ENCODE peak calls at places on chromosomes 4 and X, in eight cellular contexts. S, T, H, M, V, P, X and J are unnamed samples.
A peak's percentile ranks its signal among the peaks of the same experiment; 100 is the strongest.

GRCh38 chr4:176638992-176639391 is 153.7 kb downstream of the VEGFC start:
- DNase-seq in H (no peak), T (no peak), X (no peak), V (no peak), S (no peak), M (peak; percentile 65), P (no peak), J (no peak)

GRCh38 chrX:140507223-140507981 is 2.5 kb upstream of the SOX3 start:
- DNase-seq in P (no peak), X (no peak), H (no peak), M (no peak), T (no peak), V (no peak), S (no peak), J (no peak)

GRCh38 chr4:108536577-108536976 is 83.8 kb upstream of the RPL34 start:
- DNase-seq in S (no peak), V (no peak), T (no peak), M (no peak), H (no peak), P (no peak), X (no peak), J (no peak)

GRCh38 chr4:145524535-145524934 is 42.9 kb downstream of the SMAD1 start:
- DNase-seq in H (no peak), M (no peak), X (no peak), P (no peak), S (no peak), T (no peak), V (no peak), J (no peak)

GRCh38 chrX:109840585-109840984 is 107.5 kb upstream of the ACSL4 start:
- DNase-seq in H (peak; percentile 86), V (no peak), M (peak; percentile 97), P (no peak), X (peak; percentile 57), T (no peak), S (no peak), J (no peak)

GRCh38 chrX:71809886-71810285 is 46.7 kb downstream of the CXorf49B start:
- DNase-seq in S (no peak), T (no peak), P (no peak), X (no peak), H (no peak), M (peak; percentile 36), V (no peak), J (no peak)

GRCh38 chr4:169070071-169070894 is 60.2 kb upstream of the CBR4 start:
- DNase-seq in V (peak; percentile 39), H (peak; percentile 95), P (no peak), S (no peak), X (peak; percentile 51), T (no peak), M (peak; percentile 94), J (peak; percentile 45)

GRCh38 chr4:73172166-73172565 is 86.4 kb downstream of the ANKRD17 start:
- DNase-seq in P (no peak), X (no peak), H (no peak), S (no peak), M (no peak), V (no peak), T (no peak), J (no peak)

GRCh38 chr4:110175634-110176033 is 22.8 kb downstream of the ELOVL6 start:
- DNase-seq in S (no peak), H (no peak), V (no peak), T (no peak), M (peak; percentile 59), X (no peak), P (no peak), J (no peak)

GRCh38 chr4:137623013-137623412 is 90.7 kb upstream of the PCDH18 start:
- DNase-seq in X (no peak), P (no peak), S (no peak), M (no peak), V (no peak), T (no peak), H (no peak), J (no peak)

GRCh38 chrX:38458071-38458470 is 103.3 kb upstream of the TSPAN7 start:
- DNase-seq in X (no peak), H (no peak), M (peak; percentile 3), P (no peak), V (no peak), T (no peak), S (no peak), J (no peak)
- TF ChIP-seq CTCF in X (no peak), H (no peak), M (no peak), P (no peak), V (no peak), T (no peak), S (no peak), J (no peak)

DNA sequence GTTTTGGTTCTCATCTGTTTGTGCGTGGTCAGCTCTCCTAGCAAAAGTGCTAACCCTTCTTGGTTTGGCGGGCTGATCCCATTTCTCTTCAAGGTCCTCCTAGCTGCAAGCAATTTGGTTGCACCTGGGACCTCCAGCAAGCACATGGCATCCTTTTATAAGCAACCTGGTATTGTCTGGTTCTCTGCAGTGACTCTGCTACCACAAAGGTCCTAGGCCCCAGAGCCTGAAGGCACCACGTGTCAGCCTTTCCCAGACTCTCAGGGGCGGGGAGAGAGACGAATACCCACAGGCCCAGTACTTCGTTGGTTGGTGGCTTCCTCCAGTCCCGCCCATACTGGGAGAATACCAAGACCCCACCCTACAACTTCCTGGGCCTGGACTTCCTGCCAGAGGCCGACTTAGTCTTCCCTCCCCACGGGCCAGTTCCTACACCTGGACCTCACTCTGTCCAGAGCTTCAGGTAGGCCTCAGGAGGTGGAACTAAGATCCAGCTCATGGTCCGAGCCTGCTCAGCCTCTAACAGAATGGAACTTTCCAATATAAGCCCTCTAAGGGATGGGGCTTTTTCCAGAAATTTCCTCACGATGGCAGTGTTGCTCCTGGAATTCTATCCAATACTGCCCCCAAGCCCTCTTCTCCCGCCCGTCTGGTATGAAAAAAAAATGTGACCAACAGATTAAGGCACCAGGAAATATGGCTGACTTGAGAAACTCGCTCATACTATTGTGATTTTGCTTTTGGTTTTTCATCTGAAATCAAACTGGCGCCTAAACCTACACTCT is 192.5 kb upstream of the STK26 start:
- DNase-seq in T (peak; percentile 79), P (peak; percentile 90), X (peak; percentile 46), V (peak; percentile 23), H (peak; percentile 78), M (peak; percentile 68), S (no peak), J (peak; percentile 40)
- TF ChIP-seq CTCF in T (peak; percentile 78), P (peak; percentile 77), X (peak; percentile 35), V (no peak), H (peak; percentile 73), M (peak; percentile 35), S (peak; percentile 53), J (peak; percentile 60)

GRCh38 chr4:92012899-92013867 is 290.6 kb upstream of the GRID2 start:
- DNase-seq in P (no peak), M (no peak), H (no peak), S (peak; percentile 47), V (no peak), T (no peak), X (no peak), J (no peak)
- TF ChIP-seq CTCF in P (no peak), M (no peak), H (peak; percentile 5), S (peak; percentile 24), V (no peak), T (peak; percentile 44), X (no peak), J (no peak)

GRCh38 chr4:86901864-86902263 is 9.6 kb upstream of the C4orf36 start:
- DNase-seq in H (no peak), V (no peak), T (no peak), P (no peak), M (no peak), S (no peak), X (no peak), J (no peak)

GRCh38 chr4:86894465-86894864 is 2.2 kb upstream of the C4orf36 start:
- DNase-seq in V (no peak), M (peak; percentile 27), X (no peak), S (no peak), H (peak; percentile 9), P (no peak), T (no peak), J (no peak)

GRCh38 chr4:86895692-86896488 is 3.7 kb upstream of the C4orf36 start:
- DNase-seq in P (no peak), M (peak; percentile 78), T (peak; percentile 18), S (no peak), H (peak; percentile 61), V (no peak), X (no peak), J (no peak)

GRCh38 chr4:86896596-86896995 is 4.4 kb upstream of the C4orf36 start:
- DNase-seq in X (no peak), H (no peak), P (no peak), S (no peak), T (no peak), V (no peak), M (peak; percentile 52), J (no peak)

DNA sequence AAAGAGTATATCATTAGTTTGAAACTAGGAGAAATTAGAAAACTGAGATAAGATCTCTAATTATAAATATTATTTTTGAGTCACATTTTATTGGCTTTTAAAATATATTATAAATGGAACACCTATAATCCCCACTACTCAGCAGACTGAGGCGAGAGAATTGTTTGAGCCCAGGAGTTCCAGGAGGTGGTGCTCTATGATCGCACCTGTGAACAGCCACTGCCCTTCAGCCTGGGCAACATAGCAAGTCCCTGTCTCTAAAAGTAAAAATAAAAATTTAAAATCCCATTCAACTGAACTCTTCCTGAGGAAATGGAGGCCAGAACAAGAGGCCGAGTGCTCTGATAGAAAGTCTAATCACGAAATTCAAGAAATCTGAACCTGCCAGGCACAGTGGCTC is 6.3 kb upstream of the C4orf36 start:
- DNase-seq in X (no peak), V (peak; percentile 40), M (no peak), T (no peak), S (no peak), H (peak; percentile 9), P (no peak), J (no peak)
- TF ChIP-seq CTCF in X (no peak), V (no peak), M (peak; percentile 10), T (peak; percentile 44), S (peak; percentile 32), H (peak; percentile 50), P (peak; percentile 29), J (no peak)

DNA sequence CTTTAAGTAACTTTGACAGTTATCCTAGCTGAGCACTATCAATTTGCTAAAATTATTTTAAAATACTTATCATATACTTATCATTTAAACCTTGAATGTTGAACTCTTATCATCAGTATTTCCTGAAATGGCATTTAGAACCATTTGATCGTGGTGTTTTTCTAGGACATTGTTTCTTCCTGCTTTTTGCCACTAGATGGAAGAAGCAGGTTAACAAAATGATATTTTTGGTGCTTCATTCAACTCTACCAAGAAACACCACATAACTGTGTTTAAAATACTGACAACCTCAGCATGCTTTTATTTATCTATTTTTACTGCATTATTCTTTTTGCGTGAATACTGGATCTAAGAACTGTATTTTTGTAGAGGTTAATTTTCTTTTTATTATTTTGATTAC is 44.6 kb downstream of the C4orf33 start:
- DNase-seq in M (peak; percentile 5), V (no peak), T (no peak), P (no peak), S (no peak), H (no peak), X (no peak), J (no peak)
- TF ChIP-seq CTCF in M (peak; percentile 20), V (no peak), T (no peak), P (peak; percentile 59), S (peak; percentile 16), H (no peak), X (no peak), J (no peak)

GRCh38 chrX:19564606-19565005 is 49.3 kb upstream of the MAP3K15 start:
- DNase-seq in S (no peak), T (no peak), M (no peak), P (peak; percentile 54), H (no peak), X (no peak), V (no peak), J (no peak)
- TF ChIP-seq CTCF in S (no peak), T (no peak), M (no peak), P (no peak), H (no peak), X (no peak), V (no peak), J (no peak)